ENCODE peak calls at places on chromosomes 5 and 9, in five cellular contexts. C is fibroblast of lung; O is esophagus muscularis mucosa; U is activated gamma-delta T cell treated with anti-CD3 and anti-CD28 coated beads, Interleukin-2, amount 50 U/mL, for 16 hours; I is HEK293T. Y is an unnamed sample.

GRCh38 chr9:138042146-138042545 is 164.6 kb downstream of the CACNA1B start:
- DNase-seq in I (no peak), C (no peak), O (no peak), U (no peak), Y (no peak)

GRCh38 chr9:93265301-93265971 is 81.5 kb downstream of the WNK2 start:
- DNase-seq in C (no peak), U (no peak), O (peak), I (no peak), Y (peak)

GRCh38 chr5:1930880-1931589 is 48.3 kb upstream of the IRX4 start:
- DNase-seq in U (no peak), I (no peak), C (no peak), O (no peak), Y (peak)

GRCh38 chr5:58794875-58795274 is 212.0 kb downstream of the RAB3C start:
- DNase-seq in C (no peak), I (no peak), O (no peak), U (no peak), Y (no peak)

GRCh38 chr5:171221931-171222330 is 87.1 kb upstream of the TLX3 start:
- DNase-seq in O (no peak), I (no peak), U (no peak), C (no peak), Y (no peak)

GRCh38 chr9:80867731-80868130 is 821.6 kb downstream of the TLE1 start:
- DNase-seq in I (no peak), O (no peak), U (no peak), C (peak), Y (no peak)

GRCh38 chr5:177300236-177300880 is 3.2 kb downstream of the RAB24 start:
- DNase-seq in C (peak), I (peak), U (peak), O (no peak), Y (peak)

GRCh38 chr5:177301503-177302165 is 1.9 kb downstream of the RAB24 start:
- DNase-seq in O (no peak), U (no peak), I (no peak), C (peak), Y (peak)

GRCh38 chr5:102889033-102889432 is 133.9 kb downstream of the PAM start:
- DNase-seq in I (no peak), U (no peak), C (no peak), O (no peak), Y (no peak)

GRCh38 chr9:764105-764524 is 77.4 kb upstream of the DMRT1 start:
- DNase-seq in U (no peak), O (no peak), I (peak), C (peak), Y (peak)

GRCh38 chr9:97717866-97718265 is 20.7 kb upstream of the XPA start:
- DNase-seq in U (no peak), I (no peak), C (no peak), O (no peak), Y (no peak)

GRCh38 chr9:98962861-98963260 is 19.2 kb downstream of the COL15A1 start:
- DNase-seq in C (peak), O (no peak), I (no peak), U (no peak), Y (no peak)

Y was measured in spleen.